ENCODE peak calls at places on chromosomes 3 and 15, in eight cellular contexts. T is AG09309; S is activated CD4-positive, alpha-beta T cell treated with anti-CD3 and anti-CD28 coated beads, Interleukin-2, amount 50 U/mL, for 1 hour; I is RKO; O is stimulated activated CD8-positive, alpha-beta memory T cell treated with anti-CD3 and anti-CD28 coated beads, Interleukin-7, amount 100 ng/mL, for 24 hours; U is HS-5; G is thyroid gland; E is HFFc6. J is an unnamed sample.

GRCh38 chr15:67880651-67881182 is 40.9 kb upstream of the RNU6-1 start:
- DNase-seq in T (no peak), S (no peak), I (no peak), O (no peak), U (no peak), G (peak; percentile 69), E (no peak), J (no peak)

GRCh38 chr3:23800731-23801130 is 5.0 kb upstream of the UBE2E1 start:
- DNase-seq in T (no peak), S (no peak), I (no peak), O (no peak), U (no peak), G (no peak), E (no peak), J (no peak)

GRCh38 chr15:71440479-71441071 is 325.3 kb downstream of the THSD4 start:
- DNase-seq in T (peak; percentile 51), S (no peak), I (peak; percentile 80), O (no peak), U (peak; percentile 47), G (no peak), E (peak; percentile 70), J (no peak)

GRCh38 chr3:195591852-195592251 is 8.1 kb upstream of the APOD start:
- DNase-seq in T (no peak), S (no peak), I (no peak), O (no peak), U (no peak), G (no peak), E (no peak), J (no peak)

GRCh38 chr3:123286308-123287023 is 84.7 kb downstream of the SEC22A start:
- DNase-seq in T (no peak), S (peak; percentile 14), I (peak; percentile 75), O (peak; percentile 3), U (no peak), G (peak; percentile 35), E (peak; percentile 65), J (peak; percentile 17)

GRCh38 chr15:64859226-64859625 is 17.5 kb downstream of the PLEKHO2 start:
- DNase-seq in T (no peak), S (no peak), I (no peak), O (no peak), U (no peak), G (no peak), E (no peak), J (no peak)

GRCh38 chr3:72274511-72275295 is 489.8 kb upstream of the PROK2 start:
- DNase-seq in T (peak; percentile 61), S (no peak), I (no peak), O (no peak), U (peak; percentile 46), G (no peak), E (peak; percentile 60), J (no peak)

GRCh38 chr15:66502491-66502890 is 2.2 kb downstream of the RPL4 start:
- DNase-seq in T (no peak), S (no peak), I (no peak), O (no peak), U (no peak), G (no peak), E (no peak), J (no peak)

GRCh38 chr3:47780727-47781325 is 867 bp downstream of the SMARCC1 start:
- DNase-seq in T (no peak), S (no peak), I (peak; percentile 58), O (no peak), U (peak; percentile 33), G (no peak), E (peak; percentile 4), J (no peak)

GRCh38 chr15:73822998-73823397 is 50.4 kb upstream of the TBC1D21 start:
- DNase-seq in T (no peak), S (no peak), I (peak; percentile 38), O (no peak), U (no peak), G (peak; percentile 30), E (no peak), J (no peak)

GRCh38 chr3:167732313-167733065 is 2.2 kb downstream of the PDCD10 start:
- DNase-seq in T (no peak), S (no peak), I (peak; percentile 57), O (no peak), U (no peak), G (no peak), E (no peak), J (no peak)

J was measured in iPS DF 19.7.